ENCODE peak calls at places on chromosomes 12 and 14, in four cellular contexts. U is cardiac fibroblast, W is WERI-Rb-1, Z is colonic mucosa. P is an unnamed sample.

GRCh38 chr12:4275869-4276253 is 2.3 kb downstream of the CCND2 start:
- DNase-seq in U (no peak), W (no peak), Z (peak), P (no peak)

GRCh38 chr14:68637106-68638021 is 155.5 kb downstream of the ZFP36L1 start:
- DNase-seq in Z (peak), W (no peak), U (peak), P (no peak)

GRCh38 chr14:102733326-102733725 is 43.9 kb upstream of the TRAF3 start:
- DNase-seq in U (no peak), Z (no peak), W (no peak), P (no peak)

GRCh38 chr14:34365309-34365915 is 96.6 kb downstream of the SPTSSA start:
- DNase-seq in Z (no peak), W (no peak), U (peak), P (no peak)

GRCh38 chr14:36756221-36756620 is 94.6 kb downstream of the PAX9 start:
- DNase-seq in U (no peak), W (no peak), Z (no peak), P (no peak)

GRCh38 chr12:66688836-66689439 is 10.1 kb upstream of the GRIP1 start:
- DNase-seq in Z (peak), W (peak), U (peak), P (no peak)

GRCh38 chr12:6459004-6459337 is 7.1 kb downstream of the TAPBPL start:
- DNase-seq in U (no peak), Z (no peak), W (no peak), P (no peak)

GRCh38 chr14:75476274-75476995 is 45.8 kb upstream of the BATF start:
- DNase-seq in U (no peak), W (peak), Z (no peak), P (no peak)

GRCh38 chr12:19036673-19037357 is 92.7 kb upstream of the PLEKHA5 start:
- DNase-seq in Z (no peak), W (no peak), U (no peak), P (no peak)

GRCh38 chr12:66804555-66804954 is 125.7 kb upstream of the GRIP1 start:
- DNase-seq in W (no peak), U (no peak), Z (no peak), P (no peak)

GRCh38 chr14:102994689-102995088 is 62.7 kb downstream of the CDC42BPB start:
- DNase-seq in U (no peak), W (no peak), Z (peak), P (no peak)

GRCh38 chr12:68175566-68176033 is 16.1 kb upstream of the IFNG start:
- DNase-seq in Z (no peak), W (no peak), U (no peak), P (peak)

GRCh38 chr12:72564120-72564519 is 291.9 kb downstream of the TRHDE start:
- DNase-seq in W (no peak), Z (no peak), U (no peak), P (no peak)
- TF ChIP-seq CTCF in W (no peak), Z (no peak), U (no peak), P (no peak)

GRCh38 chr12:115898670-115899069 is 378.8 kb downstream of the MED13L start:
- DNase-seq in U (no peak), W (no peak), Z (no peak), P (no peak)
- TF ChIP-seq CTCF in U (no peak), W (peak), Z (no peak), P (no peak)

GRCh38 chr12:110704750-110705149 is 15.8 kb upstream of the HVCN1 start:
- DNase-seq in Z (no peak), W (peak), U (no peak), P (no peak)
- TF ChIP-seq CTCF in Z (peak), W (peak), U (peak), P (no peak)

GRCh38 chr14:56487761-56488160 is 91.8 kb upstream of the TMEM260 start:
- DNase-seq in W (no peak), Z (no peak), U (peak), P (no peak)

GRCh38 chr14:56488306-56488705 is 91.3 kb upstream of the TMEM260 start:
- DNase-seq in Z (no peak), W (no peak), U (no peak), P (no peak)

GRCh38 chr14:56487090-56487667 is 92.4 kb upstream of the TMEM260 start:
- DNase-seq in W (no peak), U (peak), Z (no peak), P (no peak)

GRCh38 chr14:56482306-56482705 is 97.3 kb upstream of the TMEM260 start:
- DNase-seq in W (peak), U (peak), Z (no peak), P (no peak)
- TF ChIP-seq CTCF in W (peak), U (peak), Z (no peak), P (no peak)

DNA sequence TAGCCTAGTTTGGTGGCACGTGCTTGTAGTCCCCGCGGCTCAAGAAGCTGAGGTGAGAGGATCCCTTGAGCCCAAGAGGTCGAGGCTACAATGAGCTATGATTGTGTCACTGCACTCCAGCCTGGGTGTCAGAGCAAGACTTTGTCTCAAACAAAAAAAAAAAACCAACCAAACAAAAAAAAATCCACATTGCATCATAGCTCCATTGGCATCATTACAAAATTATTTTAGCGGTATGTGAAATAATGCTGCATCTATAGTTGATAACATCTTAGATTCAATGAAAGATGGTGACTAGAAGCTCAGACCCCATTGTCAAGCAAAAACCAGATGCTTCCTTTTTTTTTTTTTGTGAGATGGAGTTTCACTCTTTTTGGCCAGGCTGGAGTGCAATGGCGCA is 14.8 kb upstream of the PTHLH start:
- DNase-seq in Z (no peak), W (no peak), U (peak), P (no peak)
- TF ChIP-seq CTCF in Z (no peak), W (no peak), U (no peak), P (no peak)

DNA sequence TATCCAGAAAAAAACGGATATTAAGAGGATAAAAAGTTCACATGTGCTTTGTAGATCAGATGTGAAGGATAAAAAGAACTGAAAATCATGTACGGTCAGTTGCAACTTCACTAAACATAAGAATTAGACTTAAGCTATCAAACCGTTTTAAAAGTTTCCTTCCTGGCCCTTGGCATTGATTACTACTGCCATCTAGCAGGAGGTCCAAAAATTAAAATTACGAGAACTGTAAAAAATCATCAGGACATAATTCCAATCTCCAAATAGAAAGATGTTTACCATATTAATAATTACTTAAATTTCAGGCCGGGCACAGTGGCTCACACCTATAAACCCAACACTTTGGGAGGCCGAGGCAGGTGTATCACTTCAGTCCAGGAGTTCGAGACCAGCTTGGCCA is 7.9 kb downstream of the WDR89 start:
- DNase-seq in U (no peak), Z (no peak), W (no peak), P (no peak)
- TF ChIP-seq CTCF in U (peak), Z (no peak), W (no peak), P (no peak)

DNA sequence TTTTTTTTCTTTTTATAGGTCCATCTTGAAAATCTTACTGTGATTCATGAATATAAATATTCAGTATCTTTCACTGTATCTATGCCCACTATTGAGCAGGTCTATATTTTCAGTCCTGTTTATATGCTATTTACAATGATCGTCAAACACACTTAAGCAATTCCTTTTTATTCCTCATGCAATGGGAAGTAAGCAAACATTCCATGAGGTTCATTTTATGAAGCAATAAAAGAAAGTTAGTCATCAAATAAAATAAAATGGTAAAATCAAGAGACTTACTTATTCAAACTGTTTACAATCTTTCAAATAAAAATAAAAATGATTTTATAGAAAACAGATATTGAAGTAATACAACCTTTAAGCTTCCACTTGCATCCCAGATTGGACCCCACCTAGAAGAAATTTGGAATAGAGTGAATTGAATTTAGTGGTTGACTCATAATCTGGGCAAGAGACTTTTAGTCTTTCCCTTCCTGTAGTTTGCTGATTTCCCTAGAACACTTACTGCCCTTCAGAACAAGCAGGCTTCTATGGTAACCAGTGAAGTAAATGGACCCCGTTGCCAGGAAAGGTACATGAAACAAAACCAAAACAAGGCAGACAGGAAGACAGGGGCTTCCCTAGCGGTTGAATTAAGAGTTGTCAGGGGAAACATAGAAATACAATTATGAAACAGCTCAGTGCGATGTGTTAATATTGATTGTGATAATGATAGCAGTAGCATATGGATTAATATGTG is 241.0 kb upstream of the ATP2B1 start:
- DNase-seq in U (peak), Z (peak), W (no peak), P (no peak)
- TF ChIP-seq CTCF in U (no peak), Z (no peak), W (no peak), P (no peak)